ENCODE peak calls at places on chromosomes 13 and 19, in nine cellular contexts. B, C, F, V, T, M, G, S and Y are unnamed samples.

GRCh38 chr19:45653634-45654033 is 14.4 kb upstream of the GIPR start:
- DNase-seq in B (no peak), C (no peak), F (no peak), V (no peak), T (no peak), M (no peak), G (no peak), S (no peak), Y (no peak)

GRCh38 chr19:31262673-31263308 is 86.4 kb downstream of the TSHZ3 start:
- DNase-seq in B (no peak), C (no peak), F (no peak), V (no peak), T (peak), M (no peak), G (no peak), S (no peak), Y (peak)

GRCh38 chr19:51921949-51922348 is 5.3 kb upstream of the ZNF613 start:
- DNase-seq in B (no peak), C (no peak), F (no peak), V (no peak), T (no peak), M (no peak), G (no peak), S (no peak), Y (no peak)

GRCh38 chr13:40676007-40676406 is 9.6 kb upstream of the FOXO1 start:
- DNase-seq in B (no peak), C (no peak), F (no peak), V (no peak), T (no peak), M (no peak), G (no peak), S (no peak), Y (no peak)

GRCh38 chr19:6138066-6138465 is 2.6 kb downstream of the ACSBG2 start:
- DNase-seq in B (no peak), C (no peak), F (no peak), V (no peak), T (no peak), M (no peak), G (no peak), S (no peak), Y (no peak)

GRCh38 chr19:5950744-5951143 is 27.2 kb downstream of the RANBP3 start:
- DNase-seq in B (no peak), C (no peak), F (no peak), V (no peak), T (no peak), M (no peak), G (no peak), S (no peak), Y (no peak)

GRCh38 chr19:35055715-35056179 is 14.2 kb downstream of the HPN start:
- DNase-seq in B (no peak), C (no peak), F (no peak), V (no peak), T (no peak), M (peak), G (no peak), S (no peak), Y (no peak)

GRCh38 chr13:73466561-73466960 is 407.8 kb downstream of the KLF5 start:
- DNase-seq in B (no peak), C (no peak), F (no peak), V (no peak), T (no peak), M (no peak), G (no peak), S (no peak), Y (no peak)

GRCh38 chr13:113917523-113918371 is 53.9 kb upstream of the GAS6 start:
- DNase-seq in B (peak), C (no peak), F (no peak), V (no peak), T (peak), M (peak), G (no peak), S (no peak), Y (peak)

GRCh38 chr19:17092696-17093095 is 17.1 kb downstream of the MYO9B start:
- DNase-seq in B (no peak), C (no peak), F (no peak), V (no peak), T (no peak), M (no peak), G (no peak), S (no peak), Y (no peak)

DNA sequence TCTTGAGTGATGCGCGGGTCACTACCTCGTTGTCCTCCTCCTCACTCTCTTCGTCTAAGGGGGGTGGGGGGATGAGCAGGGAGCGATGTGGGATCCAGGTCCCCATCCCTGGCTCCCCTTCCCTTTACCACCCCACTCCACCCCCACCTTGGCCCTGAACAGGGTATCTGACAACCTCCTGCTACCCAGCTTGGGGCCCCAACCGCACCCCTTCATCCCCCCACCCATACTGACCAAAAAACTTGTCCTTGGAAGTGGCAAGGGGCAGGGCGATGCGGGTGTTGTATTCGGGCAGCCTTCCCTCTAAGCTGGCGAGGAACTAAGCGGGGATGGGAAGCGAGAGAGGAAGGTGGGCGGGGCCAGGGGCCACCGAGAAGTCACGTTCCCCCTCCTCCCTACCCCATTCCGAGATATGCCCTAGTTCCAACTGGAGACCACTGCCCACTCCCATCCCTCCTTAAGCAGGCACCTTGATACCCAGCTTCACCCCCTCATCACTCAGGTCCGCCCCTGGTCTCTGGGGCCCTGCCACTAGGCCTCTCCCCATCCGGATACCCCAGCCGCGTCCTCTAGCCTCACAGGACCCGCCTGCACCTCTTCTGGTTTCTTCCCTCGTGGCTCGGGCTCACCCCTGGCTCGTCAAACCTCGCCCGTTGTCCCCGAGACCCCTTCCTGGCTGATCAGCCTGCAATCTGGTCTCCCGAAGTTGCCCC is 1.9 kb upstream of the RGL3 start:
- DNase-seq in B (peak), C (no peak), F (peak), V (no peak), T (no peak), M (no peak), G (no peak), S (no peak), Y (no peak)
- H3K4me3 ChIP-seq in B (peak), C (peak), F (peak), V (no peak), T (peak), M (peak), G (no peak), S (peak), Y (peak)

DNA sequence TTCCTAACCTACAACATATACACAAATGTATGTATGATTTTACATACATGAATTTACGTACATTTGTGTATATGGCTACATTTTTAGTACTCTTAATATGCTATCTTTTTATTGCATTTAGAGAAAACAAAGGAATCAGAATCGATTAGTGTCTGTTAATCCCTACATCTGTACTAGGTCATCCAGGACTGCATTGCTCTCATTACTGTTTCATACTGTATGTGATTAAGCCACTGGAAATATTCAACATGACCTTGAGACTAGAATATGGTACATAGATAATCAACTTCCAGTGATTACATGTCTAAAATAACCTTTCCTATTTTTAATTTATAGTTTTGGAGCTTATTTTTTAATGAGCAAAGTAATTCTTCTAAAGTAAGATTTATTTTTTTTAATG is 5.3 kb upstream of the MAB21L1 start:
- DNase-seq in B (no peak), C (no peak), F (no peak), V (no peak), T (no peak), M (no peak), G (no peak), S (no peak), Y (no peak)
- H3K27ac ChIP-seq in B (no peak), C (no peak), F (no peak), V (no peak), T (no peak), M (no peak), G (no peak), S (no peak), Y (no peak)

GRCh38 chr19:53868892-53869804 is 1.5 kb downstream of the MYADM start:
- DNase-seq in B (peak), C (peak), F (peak), V (peak), T (peak), M (peak), G (peak), S (peak), Y (peak)

GRCh38 chr19:53868091-53868891 is 608 bp downstream of the MYADM start:
- DNase-seq in B (peak), C (peak), F (peak), V (peak), T (peak), M (no peak), G (peak), S (peak), Y (peak)

GRCh38 chr19:53871448-53871847 is 3.8 kb downstream of the MYADM start:
- DNase-seq in B (no peak), C (no peak), F (no peak), V (no peak), T (no peak), M (no peak), G (no peak), S (no peak), Y (no peak)

GRCh38 chr19:53872762-53873161 is 5.1 kb downstream of the MYADM start:
- DNase-seq in B (no peak), C (no peak), F (peak), V (no peak), T (no peak), M (no peak), G (no peak), S (no peak), Y (no peak)

GRCh38 chr19:53870485-53870844 is 2.8 kb downstream of the MYADM start:
- DNase-seq in B (peak), C (no peak), F (no peak), V (no peak), T (no peak), M (no peak), G (peak), S (no peak), Y (no peak)
- H3K4me3 ChIP-seq in B (peak), C (peak), F (peak), V (peak), T (peak), M (no peak), G (no peak), S (no peak), Y (peak)

DNA sequence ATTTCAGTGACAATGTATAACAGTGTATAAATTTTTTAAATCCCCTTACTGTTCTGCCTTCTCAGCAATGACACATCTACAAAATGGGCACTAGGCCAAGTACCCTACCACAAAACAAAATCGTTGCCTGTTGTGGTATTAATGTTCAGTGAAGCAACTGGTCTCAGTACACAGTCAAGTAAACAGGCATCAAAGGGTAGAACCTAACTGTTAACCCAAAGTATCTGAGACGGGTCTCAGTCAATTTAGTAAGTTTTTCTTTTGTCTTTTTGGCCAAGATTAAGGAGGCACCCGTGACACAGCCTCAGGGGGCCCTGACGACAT is 67.4 kb downstream of the SUCLA2 start:
- DNase-seq in B (no peak), C (no peak), F (no peak), V (no peak), T (no peak), M (no peak), G (no peak), S (no peak), Y (no peak)
- H3K27ac ChIP-seq in B (no peak), C (no peak), F (no peak), V (no peak), T (no peak), M (no peak), G (no peak), S (no peak), Y (no peak)

GRCh38 chr19:48737360-48737998 is 2.9 kb downstream of the RASIP1 start:
- DNase-seq in B (no peak), C (no peak), F (no peak), V (no peak), T (no peak), M (no peak), G (no peak), S (no peak), Y (no peak)

GRCh38 chr19:48738557-48739399 is 1.6 kb downstream of the RASIP1 start:
- DNase-seq in B (peak), C (peak), F (peak), V (peak), T (peak), M (peak), G (peak), S (peak), Y (peak)

GRCh38 chr19:48731452-48731851 is 9.0 kb downstream of the RASIP1 start:
- DNase-seq in B (no peak), C (no peak), F (no peak), V (no peak), T (no peak), M (no peak), G (no peak), S (no peak), Y (no peak)

GRCh38 chr19:48735031-48735615 is 5.3 kb downstream of the RASIP1 start:
- DNase-seq in B (no peak), C (no peak), F (no peak), V (no peak), T (no peak), M (no peak), G (no peak), S (no peak), Y (no peak)

GRCh38 chr19:48734625-48735024 is 5.8 kb downstream of the RASIP1 start:
- DNase-seq in B (no peak), C (no peak), F (no peak), V (no peak), T (no peak), M (no peak), G (no peak), S (no peak), Y (no peak)
- H3K4me3 ChIP-seq in B (no peak), C (no peak), F (no peak), V (no peak), T (no peak), M (no peak), G (no peak), S (no peak), Y (no peak)

DNA sequence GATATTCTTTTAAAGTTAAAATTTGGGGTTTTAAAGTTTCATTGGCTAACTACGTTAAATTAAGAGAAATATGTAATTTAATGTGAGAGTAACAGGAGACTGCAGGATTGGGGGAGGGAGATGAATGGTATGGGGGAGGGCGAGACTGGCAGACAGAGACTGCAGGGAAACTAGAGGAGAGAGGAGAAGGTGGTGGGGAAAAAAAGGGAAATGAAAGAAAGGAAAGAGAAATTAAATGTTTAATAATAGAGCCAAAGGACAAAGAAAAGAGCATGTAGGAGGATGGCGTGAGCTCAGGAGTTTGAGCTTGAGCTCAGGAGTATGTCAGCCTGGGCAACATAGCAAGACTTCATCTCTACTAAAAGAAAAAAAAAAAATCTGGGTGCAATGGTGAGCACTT is 115.9 kb downstream of the RFC3 start:
- DNase-seq in B (no peak), C (no peak), F (no peak), V (no peak), T (no peak), M (no peak), G (no peak), S (no peak), Y (no peak)
- H3K27ac ChIP-seq in B (no peak), C (no peak), F (no peak), V (no peak), T (no peak), M (no peak), G (no peak), S (no peak), Y (no peak)

DNA sequence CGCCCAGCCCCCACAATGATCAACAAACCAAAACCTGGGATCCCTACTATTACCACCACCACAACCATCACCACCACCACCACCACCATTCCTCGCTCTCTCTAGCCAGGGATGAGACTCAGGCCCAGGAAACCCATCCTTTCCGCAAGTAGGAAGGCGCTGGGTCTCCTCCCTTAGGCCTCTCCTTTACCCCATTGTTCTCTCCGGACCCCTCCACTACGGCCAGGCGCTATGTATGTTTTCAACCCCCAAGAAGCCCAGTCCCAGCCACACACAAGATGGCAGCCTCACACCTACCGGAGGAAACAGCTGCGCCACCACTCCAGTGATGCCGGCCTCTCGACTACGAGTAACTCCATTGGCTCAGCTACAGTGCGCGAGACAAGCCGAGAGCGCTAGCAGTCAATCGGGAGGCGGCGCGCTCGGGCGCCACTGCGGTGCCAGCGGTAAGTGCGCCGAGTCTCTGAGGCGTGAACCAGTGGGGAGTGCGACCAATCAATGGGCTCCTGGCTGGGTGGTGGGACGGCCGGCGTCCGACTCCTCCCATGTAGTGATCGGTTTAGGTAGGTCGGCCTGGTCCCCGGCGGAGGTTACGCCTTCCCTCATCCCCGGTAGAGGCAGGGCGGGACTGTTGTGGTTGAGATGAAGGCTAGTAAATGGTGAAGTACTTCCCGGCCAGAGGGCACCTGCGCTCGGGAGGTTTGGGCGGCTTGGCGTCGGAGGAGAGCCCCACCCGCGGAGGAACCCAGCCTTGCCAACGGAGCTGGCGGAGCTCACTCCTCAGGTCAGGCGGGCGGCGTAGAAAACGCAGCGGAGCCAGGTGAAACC is at the start of the genes CAB39L and SETDB2:
- DNase-seq in B (peak), C (peak), F (peak), V (peak), T (peak), M (peak), G (peak), S (peak), Y (peak)
- H3K4me3 ChIP-seq in B (peak), C (peak), F (peak), V (peak), T (peak), M (peak), G (peak), S (peak), Y (peak)

GRCh38 chr13:48158915-48159314 is 64.0 kb upstream of the MED4 start:
- DNase-seq in B (no peak), C (no peak), F (no peak), V (no peak), T (no peak), M (no peak), G (no peak), S (peak), Y (no peak)
- H3K27ac ChIP-seq in B (peak), C (peak), F (no peak), V (no peak), T (peak), M (peak), G (no peak), S (peak), Y (no peak)